ENCODE peak calls at places on chromosome 1, in nine cellular contexts. One of them, this sample, is unnamed.

GRCh38 chr1:171881466-171881865 is 40.2 kb downstream of the DNM3 start:
- DNase-seq in stomach: no peak
- DNase-seq in spleen: no peak
- DNase-seq in breast epithelium: no peak
- DNase-seq in prostate gland: no peak
- DNase-seq in esophagus muscularis mucosa: no peak
- DNase-seq in GM23338: no peak
- DNase-seq in H1: no peak
- DNase-seq in HCT116: no peak
- DNase-seq in this sample: no peak

GRCh38 chr1:62437273-62437945 is 560 bp downstream of the USP1 start:
- DNase-seq in breast epithelium: no peak
- DNase-seq in prostate gland: peak; percentile 49
- DNase-seq in esophagus muscularis mucosa: no peak
- DNase-seq in GM23338: peak; percentile 51
- DNase-seq in HCT116: no peak
- DNase-seq in H1: no peak
- DNase-seq in stomach: no peak
- DNase-seq in spleen: no peak
- DNase-seq in this sample: peak; percentile 81

GRCh38 chr1:65083263-65083896 is 64.6 kb upstream of the AK4 start:
- DNase-seq in breast epithelium: no peak
- DNase-seq in esophagus muscularis mucosa: no peak
- DNase-seq in HCT116: no peak
- DNase-seq in stomach: no peak
- DNase-seq in H1: no peak
- DNase-seq in GM23338: no peak
- DNase-seq in spleen: no peak
- DNase-seq in prostate gland: no peak
- DNase-seq in this sample: no peak

GRCh38 chr1:75412616-75413015 is 198.3 kb downstream of the SLC44A5 start:
- DNase-seq in esophagus muscularis mucosa: no peak
- DNase-seq in breast epithelium: no peak
- DNase-seq in spleen: no peak
- DNase-seq in H1: no peak
- DNase-seq in GM23338: no peak
- DNase-seq in prostate gland: no peak
- DNase-seq in stomach: no peak
- DNase-seq in HCT116: no peak
- DNase-seq in this sample: no peak

GRCh38 chr1:32341186-32341757 is 5.2 kb upstream of the MARCKSL1 start:
- DNase-seq in spleen: peak; percentile 38
- DNase-seq in stomach: no peak
- DNase-seq in prostate gland: no peak
- DNase-seq in GM23338: no peak
- DNase-seq in HCT116: no peak
- DNase-seq in esophagus muscularis mucosa: no peak
- DNase-seq in H1: no peak
- DNase-seq in breast epithelium: no peak
- DNase-seq in this sample: no peak

GRCh38 chr1:116826818-116827606 is 72.8 kb downstream of the CD2 start:
- DNase-seq in H1: no peak
- DNase-seq in prostate gland: no peak
- DNase-seq in breast epithelium: no peak
- DNase-seq in spleen: no peak
- DNase-seq in GM23338: no peak
- DNase-seq in HCT116: no peak
- DNase-seq in stomach: no peak
- DNase-seq in esophagus muscularis mucosa: no peak
- DNase-seq in this sample: no peak

GRCh38 chr1:243748706-243749283 is 101.2 kb downstream of the AKT3 start:
- DNase-seq in spleen: no peak
- DNase-seq in HCT116: peak; percentile 63
- DNase-seq in H1: no peak
- DNase-seq in GM23338: peak; percentile 86
- DNase-seq in stomach: no peak
- DNase-seq in prostate gland: peak; percentile 61
- DNase-seq in esophagus muscularis mucosa: no peak
- DNase-seq in breast epithelium: no peak
- DNase-seq in this sample: no peak

GRCh38 chr1:181083842-181084605 is 4.5 kb upstream of the IER5 start:
- DNase-seq in H1: no peak
- DNase-seq in spleen: peak; percentile 78
- DNase-seq in breast epithelium: no peak
- DNase-seq in prostate gland: no peak
- DNase-seq in HCT116: peak; percentile 49
- DNase-seq in esophagus muscularis mucosa: no peak
- DNase-seq in stomach: peak; percentile 62
- DNase-seq in GM23338: peak; percentile 75
- DNase-seq in this sample: peak; percentile 67

GRCh38 chr1:178310685-178311105 is 186.1 kb downstream of the CLEC20A start:
- DNase-seq in GM23338: peak; percentile 90
- DNase-seq in prostate gland: peak; percentile 29
- DNase-seq in stomach: no peak
- DNase-seq in H1: no peak
- DNase-seq in HCT116: peak; percentile 64
- DNase-seq in esophagus muscularis mucosa: no peak
- DNase-seq in breast epithelium: no peak
- DNase-seq in spleen: no peak
- DNase-seq in this sample: no peak

GRCh38 chr1:153227810-153228209 is 10.4 kb downstream of the PRR9 start:
- DNase-seq in breast epithelium: no peak
- DNase-seq in H1: no peak
- DNase-seq in spleen: no peak
- DNase-seq in HCT116: no peak
- DNase-seq in esophagus muscularis mucosa: no peak
- DNase-seq in GM23338: no peak
- DNase-seq in stomach: no peak
- DNase-seq in prostate gland: no peak
- DNase-seq in this sample: no peak

GRCh38 chr1:38891753-38892152 is 10.4 kb upstream of the GJA9 start:
- DNase-seq in H1: peak; percentile 5
- DNase-seq in GM23338: peak; percentile 84
- DNase-seq in HCT116: no peak
- DNase-seq in spleen: no peak
- DNase-seq in prostate gland: no peak
- DNase-seq in breast epithelium: no peak
- DNase-seq in esophagus muscularis mucosa: no peak
- DNase-seq in stomach: no peak
- DNase-seq in this sample: no peak

GRCh38 chr1:8810987-8811386 is 6.5 kb downstream of the RERE start:
- DNase-seq in HCT116: no peak
- DNase-seq in prostate gland: no peak
- DNase-seq in esophagus muscularis mucosa: no peak
- DNase-seq in spleen: no peak
- DNase-seq in GM23338: no peak
- DNase-seq in H1: no peak
- DNase-seq in breast epithelium: no peak
- DNase-seq in stomach: no peak
- DNase-seq in this sample: no peak

GRCh38 chr1:8809342-8809736 is 8.1 kb downstream of the RERE start:
- DNase-seq in GM23338: no peak
- DNase-seq in stomach: no peak
- DNase-seq in HCT116: no peak
- DNase-seq in breast epithelium: no peak
- DNase-seq in spleen: no peak
- DNase-seq in esophagus muscularis mucosa: no peak
- DNase-seq in prostate gland: no peak
- DNase-seq in H1: no peak
- DNase-seq in this sample: no peak

GRCh38 chr1:8807004-8807403 is 10.4 kb downstream of the RERE start:
- DNase-seq in spleen: no peak
- DNase-seq in breast epithelium: no peak
- DNase-seq in H1: no peak
- DNase-seq in prostate gland: no peak
- DNase-seq in HCT116: no peak
- DNase-seq in esophagus muscularis mucosa: no peak
- DNase-seq in GM23338: no peak
- DNase-seq in stomach: no peak
- DNase-seq in this sample: no peak
- H3K4me1 ChIP-seq in spleen: peaks cover under 1% of the 10 kb centered on the region
- H3K4me1 ChIP-seq in breast epithelium: no peaks in the 10 kb centered on the region
- H3K4me1 ChIP-seq in H1: no peaks in the 10 kb centered on the region
- H3K4me1 ChIP-seq in prostate gland: no peaks in the 10 kb centered on the region
- H3K4me1 ChIP-seq in HCT116: no peaks in the 10 kb centered on the region
- H3K4me1 ChIP-seq in esophagus muscularis mucosa: peaks cover 35% of the 10 kb centered on the region
- H3K4me1 ChIP-seq in GM23338: no peaks in the 10 kb centered on the region
- H3K4me1 ChIP-seq in stomach: no peaks in the 10 kb centered on the region
- H3K4me1 ChIP-seq in this sample: peaks cover 16% of the 10 kb centered on the region

GRCh38 chr1:245290836-245291235 is 136.1 kb downstream of the KIF26B start:
- DNase-seq in prostate gland: no peak
- DNase-seq in spleen: no peak
- DNase-seq in HCT116: no peak
- DNase-seq in esophagus muscularis mucosa: peak; percentile 89
- DNase-seq in GM23338: no peak
- DNase-seq in stomach: no peak
- DNase-seq in H1: no peak
- DNase-seq in breast epithelium: no peak
- DNase-seq in this sample: no peak

GRCh38 chr1:245288796-245289195 is 134.0 kb downstream of the KIF26B start:
- DNase-seq in stomach: no peak
- DNase-seq in GM23338: no peak
- DNase-seq in esophagus muscularis mucosa: no peak
- DNase-seq in HCT116: peak; percentile 10
- DNase-seq in prostate gland: no peak
- DNase-seq in spleen: no peak
- DNase-seq in H1: no peak
- DNase-seq in breast epithelium: no peak
- DNase-seq in this sample: no peak

GRCh38 chr1:245283001-245283400 is 128.2 kb downstream of the KIF26B start:
- DNase-seq in esophagus muscularis mucosa: peak; percentile 87
- DNase-seq in HCT116: no peak
- DNase-seq in H1: no peak
- DNase-seq in stomach: no peak
- DNase-seq in prostate gland: no peak
- DNase-seq in breast epithelium: no peak
- DNase-seq in spleen: no peak
- DNase-seq in GM23338: no peak
- DNase-seq in this sample: no peak

GRCh38 chr1:245279346-245279745 is 124.6 kb downstream of the KIF26B start:
- DNase-seq in stomach: no peak
- DNase-seq in esophagus muscularis mucosa: peak; percentile 31
- DNase-seq in breast epithelium: no peak
- DNase-seq in spleen: no peak
- DNase-seq in HCT116: no peak
- DNase-seq in H1: no peak
- DNase-seq in prostate gland: no peak
- DNase-seq in GM23338: no peak
- DNase-seq in this sample: no peak

GRCh38 chr1:245285168-245285567 is 130.4 kb downstream of the KIF26B start:
- DNase-seq in prostate gland: no peak
- DNase-seq in esophagus muscularis mucosa: peak; percentile 55
- DNase-seq in breast epithelium: no peak
- DNase-seq in GM23338: no peak
- DNase-seq in HCT116: no peak
- DNase-seq in spleen: no peak
- DNase-seq in H1: no peak
- DNase-seq in stomach: no peak
- DNase-seq in this sample: no peak
- TF ChIP-seq CTCF in prostate gland: no peak
- TF ChIP-seq CTCF in esophagus muscularis mucosa: no peak
- TF ChIP-seq CTCF in breast epithelium: no peak
- TF ChIP-seq CTCF in GM23338: peak; percentile 10
- TF ChIP-seq CTCF in HCT116: no peak
- TF ChIP-seq CTCF in spleen: no peak
- TF ChIP-seq CTCF in H1: no peak
- TF ChIP-seq CTCF in stomach: no peak
- TF ChIP-seq CTCF in this sample: no peak

GRCh38 chr1:95084317-95085176 is 11.8 kb upstream of the ALG14 start:
- DNase-seq in esophagus muscularis mucosa: no peak
- DNase-seq in spleen: no peak
- DNase-seq in GM23338: peak; percentile 83
- DNase-seq in stomach: no peak
- DNase-seq in breast epithelium: no peak
- DNase-seq in HCT116: peak; percentile 47
- DNase-seq in prostate gland: no peak
- DNase-seq in H1: peak; percentile 17
- DNase-seq in this sample: no peak

GRCh38 chr1:95089888-95090287 is 17.1 kb upstream of the ALG14 start:
- DNase-seq in GM23338: no peak
- DNase-seq in spleen: no peak
- DNase-seq in prostate gland: no peak
- DNase-seq in H1: no peak
- DNase-seq in HCT116: no peak
- DNase-seq in stomach: no peak
- DNase-seq in breast epithelium: no peak
- DNase-seq in esophagus muscularis mucosa: no peak
- DNase-seq in this sample: no peak

GRCh38 chr1:95085376-95085775 is 12.6 kb upstream of the ALG14 start:
- DNase-seq in HCT116: no peak
- DNase-seq in esophagus muscularis mucosa: no peak
- DNase-seq in H1: no peak
- DNase-seq in GM23338: no peak
- DNase-seq in prostate gland: no peak
- DNase-seq in breast epithelium: no peak
- DNase-seq in spleen: no peak
- DNase-seq in stomach: no peak
- DNase-seq in this sample: no peak

GRCh38 chr1:95086949-95087533 is 14.3 kb upstream of the ALG14 start:
- DNase-seq in GM23338: peak; percentile 51
- DNase-seq in HCT116: no peak
- DNase-seq in stomach: no peak
- DNase-seq in breast epithelium: no peak
- DNase-seq in esophagus muscularis mucosa: no peak
- DNase-seq in H1: no peak
- DNase-seq in prostate gland: no peak
- DNase-seq in spleen: no peak
- DNase-seq in this sample: no peak
- TF ChIP-seq POLR2AphosphoS5 in GM23338: no peak
- TF ChIP-seq POLR2AphosphoS5 in HCT116: no peak
- TF ChIP-seq POLR2AphosphoS5 in stomach: no peak
- TF ChIP-seq POLR2AphosphoS5 in breast epithelium: no peak
- TF ChIP-seq POLR2AphosphoS5 in esophagus muscularis mucosa: peak; percentile 36
- TF ChIP-seq POLR2AphosphoS5 in H1: no peak
- TF ChIP-seq POLR2AphosphoS5 in prostate gland: no peak
- TF ChIP-seq POLR2AphosphoS5 in spleen: no peak
- TF ChIP-seq POLR2AphosphoS5 in this sample: peak; percentile 25

DNA sequence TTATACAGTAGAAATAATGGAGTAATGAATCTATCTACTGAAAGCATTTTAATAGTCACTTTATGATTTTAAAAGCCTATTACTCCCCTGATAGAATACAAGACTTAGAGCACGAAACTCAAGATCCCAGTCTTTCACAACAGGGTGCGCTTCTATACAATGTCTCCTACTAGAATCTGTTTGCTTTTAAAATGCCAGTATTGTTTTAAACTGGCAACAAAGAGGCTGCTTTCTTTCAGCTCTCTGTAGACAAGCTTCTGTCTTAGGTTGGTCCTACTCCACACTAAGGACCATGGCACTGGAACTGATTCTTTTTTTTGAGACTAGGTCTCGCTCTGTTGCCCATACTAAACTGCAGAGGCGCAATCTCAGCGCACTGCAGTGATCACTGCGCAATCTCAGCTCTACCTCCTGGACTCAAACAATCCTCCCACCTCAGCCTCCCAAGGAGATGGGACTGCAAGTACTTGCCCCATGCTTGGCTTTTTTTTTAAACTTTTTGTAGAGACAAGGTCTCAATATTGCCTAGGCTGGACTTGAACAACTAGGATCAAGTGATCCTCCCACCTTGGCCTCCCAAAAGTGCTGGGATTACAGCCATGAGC is 4.8 kb downstream of the DCAF8 start:
- DNase-seq in stomach: no peak
- DNase-seq in esophagus muscularis mucosa: no peak
- DNase-seq in HCT116: no peak
- DNase-seq in prostate gland: no peak
- DNase-seq in H1: no peak
- DNase-seq in spleen: no peak
- DNase-seq in breast epithelium: no peak
- DNase-seq in GM23338: peak; percentile 11
- DNase-seq in this sample: no peak
- H3K4me1 ChIP-seq in stomach: peaks cover 23% of the 10 kb centered on the region
- H3K4me1 ChIP-seq in esophagus muscularis mucosa: peaks cover 61% of the 10 kb centered on the region
- H3K4me1 ChIP-seq in HCT116: peaks cover 32% of the 10 kb centered on the region
- H3K4me1 ChIP-seq in prostate gland: peaks cover 4% of the 10 kb centered on the region
- H3K4me1 ChIP-seq in H1: peaks cover 3% of the 10 kb centered on the region
- H3K4me1 ChIP-seq in spleen: peaks cover 32% of the 10 kb centered on the region
- H3K4me1 ChIP-seq in breast epithelium: peaks cover 18% of the 10 kb centered on the region
- H3K4me1 ChIP-seq in GM23338: peaks cover 14% of the 10 kb centered on the region
- H3K4me1 ChIP-seq in this sample: peaks cover 59% of the 10 kb centered on the region